ENCODE peak calls at places on chromosomes 12 and 14, in ten cellular contexts. V, U, T, G, D, O, N, H, Q and L are unnamed samples.

GRCh38 chr12:94699796-94700195 is 49.4 kb upstream of the TMCC3 start:
- DNase-seq in V (no peak), U (no peak), T (no peak), G (peak), D (no peak), O (no peak), N (no peak), H (no peak), Q (no peak), L (no peak)

GRCh38 chr14:89575386-89576061 is 158.5 kb upstream of the FOXN3 start:
- DNase-seq in V (no peak), U (no peak), T (no peak), G (no peak), D (no peak), O (no peak), N (no peak), H (no peak), Q (no peak), L (no peak)

GRCh38 chr14:51715250-51715649 is 63.5 kb downstream of the FRMD6 start:
- DNase-seq in V (no peak), U (no peak), T (no peak), G (no peak), D (no peak), O (no peak), N (no peak), H (no peak), Q (no peak), L (no peak)

GRCh38 chr12:104482748-104483147 is 26.0 kb downstream of the CHST11 start:
- DNase-seq in V (no peak), U (no peak), T (no peak), G (no peak), D (no peak), O (no peak), N (no peak), H (no peak), Q (no peak), L (no peak)

GRCh38 chr12:109732321-109733305 is 19.0 kb downstream of the FAM222A start:
- DNase-seq in V (no peak), U (no peak), T (no peak), G (peak), D (peak), O (no peak), N (no peak), H (no peak), Q (no peak), L (peak)

GRCh38 chr12:91361864-91362263 is 179.2 kb upstream of the DCN start:
- DNase-seq in V (no peak), U (no peak), T (no peak), G (no peak), D (no peak), O (no peak), N (peak), H (no peak), Q (peak), L (no peak)

GRCh38 chr14:76926521-76927251 is 100.5 kb downstream of the LRRC74A start:
- DNase-seq in V (peak), U (peak), T (peak), G (no peak), D (peak), O (no peak), N (peak), H (no peak), Q (no peak), L (peak)

GRCh38 chr14:78667141-78667540 is 497.0 kb downstream of the NRXN3 start:
- DNase-seq in V (no peak), U (no peak), T (no peak), G (no peak), D (no peak), O (no peak), N (no peak), H (no peak), Q (no peak), L (no peak)

GRCh38 chr14:58272589-58273372 is 25.6 kb upstream of the ARID4A start:
- DNase-seq in V (no peak), U (no peak), T (no peak), G (peak), D (no peak), O (no peak), N (peak), H (no peak), Q (peak), L (no peak)

GRCh38 chr14:91324606-91324950 is 80.1 kb upstream of the GPR68 start:
- DNase-seq in V (no peak), U (no peak), T (no peak), G (no peak), D (no peak), O (no peak), N (no peak), H (no peak), Q (no peak), L (no peak)

GRCh38 chr14:92316937-92317336 is 6.0 kb upstream of the SLC24A4 start:
- DNase-seq in V (no peak), U (no peak), T (peak), G (no peak), D (no peak), O (no peak), N (peak), H (no peak), Q (no peak), L (no peak)

GRCh38 chr12:58487280-58488141 is 432.8 kb downstream of the LRIG3 start:
- DNase-seq in V (no peak), U (no peak), T (no peak), G (no peak), D (no peak), O (no peak), N (peak), H (no peak), Q (no peak), L (no peak)

GRCh38 chr12:92208613-92209121 is 63.0 kb upstream of the BTG1 start:
- DNase-seq in V (peak), U (no peak), T (peak), G (no peak), D (no peak), O (no peak), N (peak), H (no peak), Q (no peak), L (no peak)

GRCh38 chr12:15808250-15808971 is 19.2 kb upstream of the EPS8 start:
- DNase-seq in V (no peak), U (no peak), T (no peak), G (no peak), D (no peak), O (no peak), N (peak), H (no peak), Q (no peak), L (no peak)

GRCh38 chr14:56569174-56569573 is 10.4 kb upstream of the TMEM260 start:
- DNase-seq in V (no peak), U (no peak), T (no peak), G (no peak), D (no peak), O (no peak), N (no peak), H (no peak), Q (no peak), L (no peak)

GRCh38 chr12:19771858-19772257 is 332.6 kb downstream of the AEBP2 start:
- DNase-seq in V (no peak), U (no peak), T (no peak), G (no peak), D (no peak), O (no peak), N (peak), H (no peak), Q (no peak), L (no peak)

GRCh38 chr12:70853326-70853725 is 67.2 kb downstream of the PTPRR start:
- DNase-seq in V (no peak), U (no peak), T (no peak), G (no peak), D (no peak), O (no peak), N (peak), H (no peak), Q (no peak), L (no peak)

GRCh38 chr12:131203666-131204415 is 250.1 kb downstream of the ADGRD1 start:
- DNase-seq in V (peak), U (no peak), T (no peak), G (no peak), D (no peak), O (no peak), N (no peak), H (no peak), Q (no peak), L (peak)

GRCh38 chr14:70886421-70887206 is 20.6 kb upstream of the PCNX1 start:
- DNase-seq in V (peak), U (peak), T (peak), G (no peak), D (no peak), O (no peak), N (no peak), H (no peak), Q (no peak), L (peak)

GRCh38 chr14:50801706-50802105 is 29.3 kb downstream of the NIN start:
- DNase-seq in V (no peak), U (no peak), T (no peak), G (no peak), D (no peak), O (no peak), N (peak), H (no peak), Q (no peak), L (no peak)

GRCh38 chr12:57001448-57001906 is 4.9 kb downstream of the ZBTB39 start:
- DNase-seq in V (peak), U (peak), T (peak), G (peak), D (no peak), O (peak), N (peak), H (no peak), Q (peak), L (peak)

GRCh38 chr12:53097564-53098353 is at the start of gene IGFBP6:
- DNase-seq in V (peak), U (peak), T (peak), G (peak), D (peak), O (peak), N (peak), H (peak), Q (peak), L (peak)

GRCh38 chr14:99850705-99851104 is 57.5 kb downstream of the EML1 start:
- DNase-seq in V (no peak), U (no peak), T (no peak), G (no peak), D (no peak), O (no peak), N (no peak), H (no peak), Q (no peak), L (no peak)

GRCh38 chr12:129607756-129608155 is 296.1 kb downstream of the TMEM132D start:
- DNase-seq in V (no peak), U (no peak), T (no peak), G (no peak), D (no peak), O (no peak), N (no peak), H (no peak), Q (peak), L (no peak)